ENCODE peak calls at places on chromosomes 11 and 22, in five cellular contexts. B, F, T, R and L are unnamed samples.

GRCh38 chr11:61693897-61694840 is 14.0 kb downstream of the DAGLA start:
- DNase-seq in B (no peak), T (peak; percentile 37), F (no peak), R (no peak), L (no peak)

GRCh38 chr11:727859-728748 is 19.2 kb upstream of the TALDO1 start:
- DNase-seq in R (peak; percentile 86), B (peak; percentile 88), F (peak; percentile 95), T (peak; percentile 78), L (no peak)

GRCh38 chr11:120331301-120331966 is 4.8 kb upstream of the ARHGEF12 start:
- DNase-seq in R (no peak), F (no peak), B (no peak), T (peak; percentile 87), L (no peak)

GRCh38 chr22:20503816-20504215 is 3.6 kb upstream of the MED15 start:
- DNase-seq in T (no peak), R (no peak), F (no peak), B (no peak), L (no peak)

GRCh38 chr11:97610000-97610399 is 1220.2 kb downstream of the JRKL start:
- DNase-seq in B (no peak), R (no peak), F (no peak), T (peak; percentile 29), L (peak; percentile 34)

GRCh38 chr11:134725939-134726639 is 314.0 kb upstream of the B3GAT1 start:
- DNase-seq in T (no peak), B (no peak), F (no peak), R (peak; percentile 30), L (peak; percentile 34)

GRCh38 chr22:19133561-19133960 is 2.5 kb downstream of the TSSK2 start:
- DNase-seq in R (no peak), F (no peak), B (no peak), T (no peak), L (no peak)

GRCh38 chr11:57482782-57483569 is 22.6 kb downstream of the RTN4RL2 start:
- DNase-seq in T (peak; percentile 41), F (no peak), R (peak; percentile 75), B (no peak), L (no peak)

GRCh38 chr11:68942090-68942620 is 38.5 kb downstream of the IGHMBP2 start:
- DNase-seq in B (no peak), F (no peak), T (no peak), R (no peak), L (no peak)

GRCh38 chr11:119196833-119197483 is 9.2 kb upstream of the CBL start:
- DNase-seq in B (peak; percentile 54), F (peak; percentile 71), R (peak; percentile 77), T (peak; percentile 91), L (peak; percentile 65)

GRCh38 chr22:44341431-44342346 is 28.9 kb upstream of the SHISAL1 start:
- DNase-seq in B (no peak), R (no peak), F (no peak), T (peak; percentile 71), L (no peak)

GRCh38 chr11:74418509-74418895 is 20.3 kb upstream of the PGM2L1 start:
- DNase-seq in B (no peak), R (no peak), T (peak; percentile 59), F (no peak), L (no peak)

GRCh38 chr11:120183701-120184141 is 27.1 kb upstream of the OAF start:
- DNase-seq in F (no peak), R (no peak), T (no peak), B (peak; percentile 13), L (no peak)

GRCh38 chr11:75383246-75383645 is 16.1 kb upstream of the RPS3 start:
- DNase-seq in F (no peak), B (no peak), R (peak; percentile 34), T (no peak), L (no peak)

GRCh38 chr11:72326151-72326842 is 82.3 kb upstream of the PHOX2A start:
- DNase-seq in T (peak; percentile 31), B (no peak), F (no peak), R (no peak), L (no peak)

GRCh38 chr11:87432006-87432405 is 394.3 kb downstream of the TMEM135 start:
- DNase-seq in T (peak; percentile 12), B (no peak), R (no peak), F (no peak), L (no peak)

GRCh38 chr22:30541979-30542810 is 4.3 kb downstream of the SEC14L6 start:
- DNase-seq in F (no peak), T (no peak), R (peak; percentile 40), B (no peak), L (no peak)

GRCh38 chr22:37566903-37567798 is 6.9 kb downstream of the CDC42EP1 start:
- DNase-seq in B (peak; percentile 92), R (peak; percentile 86), F (peak; percentile 96), T (peak; percentile 67), L (peak; percentile 46)

GRCh38 chr11:33701302-33701701 is 676 bp upstream of the C11orf91 start:
- DNase-seq in T (no peak), B (no peak), F (no peak), R (no peak), L (no peak)

GRCh38 chr22:27247691-27248434 is 553.7 kb downstream of the MN1 start:
- DNase-seq in F (no peak), R (peak; percentile 30), T (peak; percentile 93), B (no peak), L (no peak)

GRCh38 chr22:39528080-39528661 is 4.4 kb downstream of the RPS19BP1 start:
- DNase-seq in B (no peak), F (no peak), T (no peak), R (no peak), L (no peak)

GRCh38 chr11:32071811-32072210 is 19.1 kb upstream of the RCN1 start:
- DNase-seq in T (peak; percentile 66), R (peak; percentile 42), F (peak; percentile 60), B (no peak), L (no peak)

GRCh38 chr11:72924568-72925190 is 110.5 kb downstream of the ATG16L2 start:
- DNase-seq in B (no peak), F (no peak), R (no peak), T (peak; percentile 78), L (no peak)

GRCh38 chr11:86447763-86448480 is 73.2 kb downstream of the CCDC81 start:
- DNase-seq in F (no peak), B (no peak), T (no peak), R (no peak), L (no peak)

GRCh38 chr11:97979741-97980140 is 1041.0 kb upstream of the CNTN5 start:
- DNase-seq in T (no peak), F (no peak), B (no peak), R (no peak), L (no peak)

GRCh38 chr11:73752216-73752867 is 8.5 kb downstream of the RAB6A start:
- DNase-seq in R (no peak), T (peak; percentile 9), B (peak; percentile 89), F (no peak), L (no peak)

GRCh38 chr22:50531546-50532352 is 1.9 kb upstream of the TYMP start:
- DNase-seq in F (peak; percentile 84), R (peak; percentile 68), B (peak; percentile 86), T (peak; percentile 87), L (no peak)

GRCh38 chr11:79258606-79259005 is 182.2 kb downstream of the TENM4 start:
- DNase-seq in B (no peak), T (no peak), F (no peak), R (no peak), L (no peak)

GRCh38 chr11:79263001-79263400 is 177.8 kb downstream of the TENM4 start:
- DNase-seq in T (no peak), F (no peak), B (no peak), R (no peak), L (no peak)

GRCh38 chr11:79262221-79262620 is 178.6 kb downstream of the TENM4 start:
- DNase-seq in F (no peak), R (no peak), T (no peak), B (no peak), L (no peak)

GRCh38 chr11:79255965-79256364 is 184.9 kb downstream of the TENM4 start:
- DNase-seq in B (no peak), R (no peak), F (no peak), T (no peak), L (no peak)

GRCh38 chr11:79259800-79260199 is 181.0 kb downstream of the TENM4 start:
- DNase-seq in T (peak; percentile 28), F (no peak), R (no peak), B (no peak), L (no peak)
- TF ChIP-seq CTCF in T (no peak), F (no peak), R (no peak), B (no peak), L (peak; percentile 31)

DNA sequence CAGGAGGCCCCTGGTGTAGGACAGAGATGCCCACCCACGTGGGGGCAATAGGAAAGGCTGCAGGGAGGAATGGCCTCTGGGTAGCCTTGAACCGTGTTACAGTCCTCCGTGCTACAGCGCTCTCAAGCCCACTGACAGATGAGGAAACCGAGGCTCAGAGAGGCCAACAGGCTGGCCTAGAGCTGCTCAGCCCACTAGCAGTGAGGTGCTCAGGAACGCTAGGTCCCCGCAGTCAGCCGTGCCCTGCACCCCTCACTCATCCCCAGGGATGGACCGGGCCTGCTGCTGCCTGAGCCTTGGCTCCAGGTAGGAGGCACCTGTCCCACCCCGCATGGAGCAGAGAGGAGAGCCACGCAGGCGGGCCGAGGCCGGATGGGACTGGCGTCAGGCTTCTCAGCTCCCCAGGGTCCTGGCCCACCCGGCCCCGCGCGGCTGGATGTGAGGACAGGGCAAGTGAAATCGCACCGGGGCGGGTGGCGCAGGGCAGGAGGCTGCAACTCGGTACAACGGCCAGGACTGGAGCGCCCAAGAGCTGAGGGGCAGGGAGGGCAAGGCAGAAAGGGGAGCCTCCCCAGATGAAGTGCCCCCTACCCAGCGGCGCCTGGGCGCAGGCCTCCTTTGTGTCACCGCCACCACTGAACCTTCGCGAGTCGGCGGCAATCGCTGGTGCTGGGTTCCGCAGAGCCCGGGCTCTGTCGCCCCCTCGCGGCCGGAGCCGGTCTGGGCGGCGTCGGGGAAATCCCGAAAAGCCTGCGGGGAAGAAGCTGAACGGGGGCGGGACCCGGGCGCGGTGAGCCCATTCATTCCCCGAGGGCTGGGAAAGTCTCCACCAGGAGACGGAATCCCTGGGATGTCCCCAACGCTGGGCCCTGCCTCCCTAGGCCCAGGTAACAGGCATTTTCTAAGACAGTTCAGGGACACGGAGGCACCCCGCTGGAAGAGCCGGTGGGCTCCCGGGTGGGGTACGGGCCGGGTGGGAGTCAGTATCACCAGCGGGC is 8.4 kb upstream of the SLC2A11 start:
- DNase-seq in R (peak; percentile 98), F (peak; percentile 94), T (peak; percentile 77), B (peak; percentile 62), L (no peak)
- TF ChIP-seq CTCF in R (peak; percentile 98), F (peak; percentile 95), T (peak; percentile 97), B (peak; percentile 93), L (peak; percentile 89)

GRCh38 chr22:36470162-36470993 is 11.1 kb downstream of the TXN2 start:
- DNase-seq in F (peak; percentile 85), B (peak; percentile 84), T (peak; percentile 92), R (peak; percentile 84), L (peak; percentile 67)
- TF ChIP-seq CTCF in F (peak; percentile 91), B (peak; percentile 93), T (peak; percentile 99), R (peak; percentile 80), L (peak; percentile 96)

DNA sequence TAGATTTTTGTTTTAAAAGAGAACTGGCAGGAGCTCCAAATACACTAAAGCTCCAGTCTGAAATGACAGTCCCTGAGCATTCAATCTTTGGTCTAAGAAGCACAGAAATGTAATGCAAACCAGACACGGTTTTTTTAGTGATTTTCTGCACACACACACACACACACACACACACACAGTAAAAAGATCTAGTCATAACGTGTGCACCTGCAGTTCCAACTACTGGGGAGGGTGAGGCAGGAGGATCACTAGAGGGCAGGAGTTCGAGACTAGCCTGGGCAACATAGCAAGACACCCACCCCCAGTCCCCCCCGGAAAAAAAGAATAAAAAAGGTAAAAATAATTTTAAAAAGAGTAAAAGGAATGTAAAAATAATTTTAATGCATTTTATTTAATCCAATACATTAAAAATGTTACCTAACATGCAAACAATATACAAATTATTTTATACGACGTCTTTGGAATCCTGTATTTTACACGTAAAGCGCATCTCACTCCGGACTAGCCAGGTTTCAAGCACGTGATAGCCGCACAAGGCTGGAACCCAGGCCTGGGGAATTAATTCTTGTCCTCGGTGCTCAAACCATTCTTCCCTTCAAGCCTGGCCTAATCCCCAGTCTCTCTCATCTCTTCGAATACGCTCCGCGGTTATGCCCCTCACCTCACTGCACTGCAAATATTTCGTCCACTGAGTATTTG is 762 bp upstream of the TBC1D22A start:
- DNase-seq in F (no peak), R (no peak), B (no peak), T (no peak), L (no peak)
- TF ChIP-seq CTCF in F (no peak), R (no peak), B (no peak), T (no peak), L (no peak)